ENCODE peak calls at places on chromosome 15, in six cellular contexts. K is COR-L47, F is H9, U is Ammon's horn, R is GM03348, Q is neuronal stem cell. B is an unnamed sample.

GRCh38 chr15:37586976-37587375 is 347.5 kb upstream of the TMCO5A start:
- DNase-seq in K (no peak), R (peak; percentile 47), Q (no peak), U (peak; percentile 15), F (no peak), B (no peak)

GRCh38 chr15:25877681-25878080 is 14.6 kb upstream of the ATP10A start:
- DNase-seq in R (no peak), U (no peak), K (no peak), Q (no peak), F (no peak), B (no peak)

GRCh38 chr15:38474155-38474757 is 20.3 kb downstream of the FAM98B start:
- DNase-seq in U (peak; percentile 87), K (peak; percentile 26), F (no peak), R (peak; percentile 74), Q (peak; percentile 39), B (peak; percentile 55)

GRCh38 chr15:69648215-69648614 is 195.6 kb downstream of the RPLP1 start:
- DNase-seq in R (no peak), Q (no peak), F (peak; percentile 52), K (peak; percentile 15), U (no peak), B (no peak)

GRCh38 chr15:64288999-64289398 is 67.0 kb downstream of the CSNK1G1 start:
- DNase-seq in Q (no peak), U (no peak), R (peak; percentile 10), K (no peak), F (no peak), B (no peak)

GRCh38 chr15:74958320-74958907 is 1.8 kb upstream of the RPP25 start:
- DNase-seq in F (peak; percentile 69), U (no peak), Q (no peak), K (peak; percentile 27), R (peak; percentile 60), B (no peak)

GRCh38 chr15:31274496-31275330 is 51.9 kb upstream of the KLF13 start:
- DNase-seq in U (peak; percentile 4), F (peak; percentile 23), K (no peak), R (peak; percentile 5), Q (no peak), B (no peak)

GRCh38 chr15:101165905-101166471 is 85.9 kb downstream of the CHSY1 start:
- DNase-seq in R (no peak), F (no peak), K (no peak), Q (no peak), U (no peak), B (no peak)

GRCh38 chr15:99476413-99477222 is 89.2 kb upstream of the MEF2A start:
- DNase-seq in Q (no peak), U (peak; percentile 63), F (no peak), R (peak; percentile 93), K (no peak), B (peak; percentile 86)

GRCh38 chr15:58852347-58852746 is 81.1 kb downstream of the SLTM start:
- DNase-seq in R (no peak), F (no peak), K (no peak), U (no peak), Q (no peak), B (no peak)

GRCh38 chr15:70530035-70530499 is 233.3 kb downstream of the UACA start:
- DNase-seq in K (no peak), R (no peak), Q (no peak), U (no peak), F (no peak), B (no peak)

GRCh38 chr15:27832263-27832647 is 266.9 kb downstream of the OCA2 start:
- DNase-seq in R (no peak), F (no peak), Q (no peak), K (no peak), U (no peak), B (no peak)

GRCh38 chr15:64894395-64895056 is 17.2 kb upstream of the ANKDD1A start:
- DNase-seq in Q (no peak), R (no peak), F (peak; percentile 75), U (no peak), K (no peak), B (no peak)

GRCh38 chr15:31254431-31255175 is 72.0 kb upstream of the KLF13 start:
- DNase-seq in R (peak; percentile 71), Q (no peak), K (no peak), U (no peak), F (no peak), B (no peak)

GRCh38 chr15:19987389-19988048 is 554.1 kb downstream of the GOLGA6L6 start:
- DNase-seq in K (peak; percentile 7), R (peak; percentile 4), F (peak; percentile 25), Q (no peak), U (no peak), B (no peak)

GRCh38 chr15:91849749-91850161 is 3.8 kb upstream of the SLCO3A1 start:
- DNase-seq in U (peak; percentile 51), F (no peak), K (peak; percentile 10), R (peak; percentile 77), Q (no peak), B (peak; percentile 66)

GRCh38 chr15:74580538-74581350 is 34.9 kb upstream of the CLK3 start:
- DNase-seq in R (no peak), K (no peak), F (no peak), Q (no peak), U (no peak), B (no peak)

GRCh38 chr15:68278345-68279217 is 1.0 kb downstream of the FEM1B start:
- DNase-seq in R (no peak), U (peak; percentile 37), K (peak; percentile 45), F (peak; percentile 66), Q (no peak), B (no peak)

GRCh38 chr15:48796930-48797329 is 13.9 kb downstream of the CEP152 start:
- DNase-seq in K (no peak), R (no peak), U (no peak), F (no peak), Q (no peak), B (no peak)

GRCh38 chr15:66619152-66619903 is 53.5 kb upstream of the LCTL start:
- DNase-seq in R (peak; percentile 92), U (peak; percentile 51), K (peak; percentile 52), F (peak; percentile 87), Q (peak; percentile 62), B (peak; percentile 38)

GRCh38 chr15:98547255-98547654 is 101.1 kb upstream of the IGF1R start:
- DNase-seq in Q (no peak), K (no peak), R (no peak), F (no peak), U (no peak), B (no peak)

GRCh38 chr15:68408526-68408925 is 23.4 kb downstream of the ITGA11 start:
- DNase-seq in F (no peak), R (no peak), K (no peak), Q (no peak), U (no peak), B (no peak)

GRCh38 chr15:48981941-48982340 is 18.2 kb upstream of the SHC4 start:
- DNase-seq in R (no peak), Q (no peak), F (no peak), K (no peak), U (no peak), B (no peak)

GRCh38 chr15:93983501-93983900 is 247.9 kb upstream of the MCTP2 start:
- DNase-seq in K (peak; percentile 15), Q (no peak), F (no peak), U (no peak), R (no peak), B (no peak)

GRCh38 chr15:52247032-52247431 is 48.6 kb downstream of the MYO5C start:
- DNase-seq in U (no peak), F (no peak), Q (no peak), R (no peak), K (no peak), B (peak; percentile 95)

GRCh38 chr15:82944038-82944437 is 8.5 kb downstream of the HOMER2 start:
- DNase-seq in U (no peak), Q (no peak), K (no peak), R (no peak), F (no peak), B (no peak)

GRCh38 chr15:40845511-40846284 is 1.9 kb downstream of the SPINT1 start:
- DNase-seq in R (no peak), F (peak; percentile 63), U (no peak), Q (no peak), K (peak; percentile 26), B (no peak)

GRCh38 chr15:59591372-59591771 is 20.2 kb upstream of the GCNT3 start:
- DNase-seq in K (no peak), R (no peak), U (no peak), F (no peak), Q (no peak), B (no peak)

GRCh38 chr15:57284535-57284934 is 91.8 kb upstream of the CGNL1 start:
- DNase-seq in F (no peak), K (no peak), R (no peak), Q (no peak), U (no peak), B (no peak)

GRCh38 chr15:88274534-88275460 is 18.3 kb upstream of the NTRK3 start:
- DNase-seq in U (peak; percentile 86), Q (peak; percentile 76), R (peak; percentile 94), F (peak; percentile 81), K (peak; percentile 11), B (peak; percentile 56)

GRCh38 chr15:69224383-69224782 is 63.9 kb downstream of the GLCE start:
- DNase-seq in U (no peak), Q (no peak), R (no peak), F (no peak), K (no peak), B (no peak)

GRCh38 chr15:60390931-60391501 is 6.8 kb downstream of the ANXA2 start:
- DNase-seq in K (no peak), F (peak; percentile 50), Q (peak; percentile 75), R (peak; percentile 67), U (no peak), B (no peak)

GRCh38 chr15:88932875-88933330 is 19.7 kb upstream of the MFGE8 start:
- DNase-seq in R (no peak), K (no peak), Q (no peak), U (no peak), F (no peak), B (no peak)

GRCh38 chr15:26772588-26773484 is at the start of gene GABRB3:
- DNase-seq in Q (peak; percentile 59), K (peak; percentile 53), R (peak; percentile 63), F (peak; percentile 80), U (peak; percentile 60), B (no peak)

GRCh38 chr15:31508656-31509055 is 182.0 kb downstream of the KLF13 start:
- DNase-seq in K (no peak), F (peak; percentile 4), Q (no peak), R (no peak), U (no peak), B (no peak)

GRCh38 chr15:85754993-85755392 is 39.7 kb downstream of the KLHL25 start:
- DNase-seq in K (no peak), R (peak; percentile 46), F (peak; percentile 22), U (no peak), Q (no peak), B (no peak)

GRCh38 chr15:41501191-41501917 is 7.7 kb downstream of the ITPKA start:
- DNase-seq in R (peak; percentile 58), F (no peak), U (no peak), Q (peak; percentile 26), K (no peak), B (no peak)

GRCh38 chr15:81071130-81071529 is 62.9 kb upstream of the CFAP161 start:
- DNase-seq in R (peak; percentile 22), K (no peak), Q (no peak), U (no peak), F (no peak), B (no peak)